ENCODE peak calls at places on chromosomes 4 and X, in six cellular contexts. One of them, this sample, is unnamed.

GRCh38 chrX:87728024-87728423 is 210.4 kb downstream of the KLHL4 start:
- DNase-seq in GM04504: no peak
- DNase-seq in neural progenitor cell: no peak
- DNase-seq in GM19239: no peak
- DNase-seq in NCI-H1105 treated with DMSO at 0.1 percent for 48 hours: peak; percentile 13
- DNase-seq in aorta: no peak
- DNase-seq in this sample: no peak

GRCh38 chr4:152515678-152516077 is 20.2 kb downstream of the FBXW7 start:
- DNase-seq in GM04504: peak; percentile 28
- DNase-seq in neural progenitor cell: no peak
- DNase-seq in GM19239: no peak
- DNase-seq in NCI-H1105 treated with DMSO at 0.1 percent for 48 hours: no peak
- DNase-seq in aorta: peak; percentile 57
- DNase-seq in this sample: no peak

GRCh38 chrX:74349387-74349786 is 45.4 kb downstream of the ZCCHC13 start:
- DNase-seq in GM04504: peak; percentile 17
- DNase-seq in neural progenitor cell: no peak
- DNase-seq in GM19239: no peak
- DNase-seq in NCI-H1105 treated with DMSO at 0.1 percent for 48 hours: no peak
- DNase-seq in aorta: no peak
- DNase-seq in this sample: no peak

GRCh38 chr4:145179201-145179860 is 1.1 kb downstream of the OTUD4 start:
- DNase-seq in GM04504: no peak
- DNase-seq in neural progenitor cell: peak; percentile 66
- DNase-seq in GM19239: peak; percentile 44
- DNase-seq in NCI-H1105 treated with DMSO at 0.1 percent for 48 hours: no peak
- DNase-seq in aorta: peak; percentile 93
- DNase-seq in this sample: peak; percentile 74

GRCh38 chr4:109499513-109499912 is 60.5 kb upstream of the MCUB start:
- DNase-seq in GM04504: no peak
- DNase-seq in neural progenitor cell: no peak
- DNase-seq in GM19239: no peak
- DNase-seq in NCI-H1105 treated with DMSO at 0.1 percent for 48 hours: no peak
- DNase-seq in aorta: no peak
- DNase-seq in this sample: no peak

GRCh38 chrX:76183289-76184057 is 10.6 kb downstream of the PBDC1 start:
- DNase-seq in GM04504: no peak
- DNase-seq in neural progenitor cell: no peak
- DNase-seq in GM19239: no peak
- DNase-seq in NCI-H1105 treated with DMSO at 0.1 percent for 48 hours: no peak
- DNase-seq in aorta: no peak
- DNase-seq in this sample: no peak

GRCh38 chr4:140644470-140645185 is 75.9 kb upstream of the UCP1 start:
- DNase-seq in GM04504: no peak
- DNase-seq in neural progenitor cell: no peak
- DNase-seq in GM19239: no peak
- DNase-seq in NCI-H1105 treated with DMSO at 0.1 percent for 48 hours: no peak
- DNase-seq in aorta: no peak
- DNase-seq in this sample: no peak

GRCh38 chr4:104726002-104726401 is 231.3 kb upstream of the CXXC4 start:
- DNase-seq in GM04504: no peak
- DNase-seq in neural progenitor cell: no peak
- DNase-seq in GM19239: no peak
- DNase-seq in NCI-H1105 treated with DMSO at 0.1 percent for 48 hours: no peak
- DNase-seq in aorta: no peak
- DNase-seq in this sample: no peak

GRCh38 chrX:13658602-13659001 is 5.7 kb downstream of the TCEANC start:
- DNase-seq in GM04504: no peak
- DNase-seq in neural progenitor cell: peak; percentile 44
- DNase-seq in GM19239: no peak
- DNase-seq in NCI-H1105 treated with DMSO at 0.1 percent for 48 hours: peak; percentile 40
- DNase-seq in aorta: no peak
- DNase-seq in this sample: no peak

GRCh38 chr4:105709081-105709450 is 482 bp downstream of the GSTCD start:
- DNase-seq in GM04504: no peak
- DNase-seq in neural progenitor cell: peak; percentile 61
- DNase-seq in GM19239: no peak
- DNase-seq in NCI-H1105 treated with DMSO at 0.1 percent for 48 hours: no peak
- DNase-seq in aorta: no peak
- DNase-seq in this sample: no peak

GRCh38 chr4:184444953-184445309 is 29.4 kb downstream of the IRF2 start:
- DNase-seq in GM04504: no peak
- DNase-seq in neural progenitor cell: no peak
- DNase-seq in GM19239: no peak
- DNase-seq in NCI-H1105 treated with DMSO at 0.1 percent for 48 hours: no peak
- DNase-seq in aorta: no peak
- DNase-seq in this sample: no peak

GRCh38 chr4:23789765-23790164 is 100.1 kb downstream of the PPARGC1A start:
- DNase-seq in GM04504: peak; percentile 47
- DNase-seq in neural progenitor cell: no peak
- DNase-seq in GM19239: no peak
- DNase-seq in NCI-H1105 treated with DMSO at 0.1 percent for 48 hours: no peak
- DNase-seq in aorta: peak; percentile 80
- DNase-seq in this sample: peak; percentile 57

GRCh38 chrX:46325312-46325877 is 219.8 kb downstream of the ZNF674 start:
- DNase-seq in GM04504: no peak
- DNase-seq in neural progenitor cell: peak; percentile 20
- DNase-seq in GM19239: no peak
- DNase-seq in NCI-H1105 treated with DMSO at 0.1 percent for 48 hours: no peak
- DNase-seq in aorta: no peak
- DNase-seq in this sample: peak; percentile 47

GRCh38 chr4:101649790-101650450 is 140.6 kb upstream of the BANK1 start:
- DNase-seq in GM04504: no peak
- DNase-seq in neural progenitor cell: no peak
- DNase-seq in GM19239: no peak
- DNase-seq in NCI-H1105 treated with DMSO at 0.1 percent for 48 hours: peak; percentile 67
- DNase-seq in aorta: no peak
- DNase-seq in this sample: no peak

GRCh38 chr4:24892778-24893177 is 20.1 kb downstream of the CCDC149 start:
- DNase-seq in GM04504: no peak
- DNase-seq in neural progenitor cell: no peak
- DNase-seq in GM19239: no peak
- DNase-seq in NCI-H1105 treated with DMSO at 0.1 percent for 48 hours: no peak
- DNase-seq in aorta: no peak
- DNase-seq in this sample: no peak

GRCh38 chr4:110550260-110550659 is 72.6 kb downstream of the PITX2 start:
- DNase-seq in GM04504: peak; percentile 1
- DNase-seq in neural progenitor cell: no peak
- DNase-seq in GM19239: no peak
- DNase-seq in NCI-H1105 treated with DMSO at 0.1 percent for 48 hours: no peak
- DNase-seq in aorta: no peak
- DNase-seq in this sample: no peak

GRCh38 chr4:146132445-146132844 is 43.1 kb upstream of the LSM6 start:
- DNase-seq in GM04504: no peak
- DNase-seq in neural progenitor cell: no peak
- DNase-seq in GM19239: peak; percentile 10
- DNase-seq in NCI-H1105 treated with DMSO at 0.1 percent for 48 hours: no peak
- DNase-seq in aorta: no peak
- DNase-seq in this sample: no peak

GRCh38 chr4:143336828-143337599 is at the start of gene GAB1:
- DNase-seq in GM04504: peak; percentile 52
- DNase-seq in neural progenitor cell: peak; percentile 94
- DNase-seq in GM19239: peak; percentile 52
- DNase-seq in NCI-H1105 treated with DMSO at 0.1 percent for 48 hours: peak; percentile 35
- DNase-seq in aorta: peak; percentile 91
- DNase-seq in this sample: peak; percentile 37

GRCh38 chrX:9846631-9847030 is 60.4 kb downstream of the SHROOM2 start:
- DNase-seq in GM04504: no peak
- DNase-seq in neural progenitor cell: no peak
- DNase-seq in GM19239: no peak
- DNase-seq in NCI-H1105 treated with DMSO at 0.1 percent for 48 hours: no peak
- DNase-seq in aorta: no peak
- DNase-seq in this sample: no peak

GRCh38 chr4:6471303-6472007 is 959 bp downstream of the PPP2R2C start:
- DNase-seq in GM04504: no peak
- DNase-seq in neural progenitor cell: peak; percentile 34
- DNase-seq in GM19239: no peak
- DNase-seq in NCI-H1105 treated with DMSO at 0.1 percent for 48 hours: no peak
- DNase-seq in aorta: no peak
- DNase-seq in this sample: no peak

GRCh38 chr4:22997358-22998224 is 304.9 kb downstream of the GBA3 start:
- DNase-seq in GM04504: no peak
- DNase-seq in neural progenitor cell: no peak
- DNase-seq in GM19239: no peak
- DNase-seq in NCI-H1105 treated with DMSO at 0.1 percent for 48 hours: no peak
- DNase-seq in aorta: no peak
- DNase-seq in this sample: no peak

GRCh38 chr4:6925357-6925836 is 15.8 kb downstream of the TBC1D14 start:
- DNase-seq in GM04504: no peak
- DNase-seq in neural progenitor cell: no peak
- DNase-seq in GM19239: no peak
- DNase-seq in NCI-H1105 treated with DMSO at 0.1 percent for 48 hours: no peak
- DNase-seq in aorta: no peak
- DNase-seq in this sample: no peak

GRCh38 chrX:39931554-39932282 is 166.0 kb downstream of the BCOR start:
- DNase-seq in GM04504: peak; percentile 22
- DNase-seq in neural progenitor cell: no peak
- DNase-seq in GM19239: no peak
- DNase-seq in NCI-H1105 treated with DMSO at 0.1 percent for 48 hours: no peak
- DNase-seq in aorta: no peak
- DNase-seq in this sample: no peak

GRCh38 chr4:186887211-186887785 is 163.6 kb upstream of the FAT1 start:
- DNase-seq in GM04504: no peak
- DNase-seq in neural progenitor cell: peak; percentile 37
- DNase-seq in GM19239: no peak
- DNase-seq in NCI-H1105 treated with DMSO at 0.1 percent for 48 hours: peak; percentile 37
- DNase-seq in aorta: no peak
- DNase-seq in this sample: no peak

GRCh38 chrX:132463411-132463810 is 25.4 kb downstream of the MBNL3 start:
- DNase-seq in GM04504: no peak
- DNase-seq in neural progenitor cell: peak; percentile 43
- DNase-seq in GM19239: no peak
- DNase-seq in NCI-H1105 treated with DMSO at 0.1 percent for 48 hours: no peak
- DNase-seq in aorta: no peak
- DNase-seq in this sample: no peak

GRCh38 chr4:17493629-17494028 is 18.3 kb downstream of the QDPR start:
- DNase-seq in GM04504: no peak
- DNase-seq in neural progenitor cell: no peak
- DNase-seq in GM19239: no peak
- DNase-seq in NCI-H1105 treated with DMSO at 0.1 percent for 48 hours: no peak
- DNase-seq in aorta: no peak
- DNase-seq in this sample: no peak

This sample was measured in lung.